ENCODE peak calls at places on chromosomes 16 and 17, in six cellular contexts. One of them, this sample, is unnamed.

GRCh38 chr17:70313450-70313849 is 144.1 kb downstream of the KCNJ2 start:
- DNase-seq in kidney epithelial cell: no peak
- DNase-seq in cardiac muscle cell: peak
- DNase-seq in activated effector memory CD4-positive, alpha-beta T cell treated with Interleukin-2 at 50 U/mL for 16 hours: no peak
- DNase-seq in RPMI7951: peak
- DNase-seq in nephron progenitor cell: no peak
- DNase-seq in this sample: peak

GRCh38 chr17:64459284-64459747 is 10.4 kb downstream of the MILR1 start:
- DNase-seq in kidney epithelial cell: peak
- DNase-seq in cardiac muscle cell: peak
- DNase-seq in activated effector memory CD4-positive, alpha-beta T cell treated with Interleukin-2 at 50 U/mL for 16 hours: no peak
- DNase-seq in RPMI7951: peak
- DNase-seq in nephron progenitor cell: no peak
- DNase-seq in this sample: peak

GRCh38 chr17:73564856-73565255 is 79.4 kb downstream of the SDK2 start:
- DNase-seq in kidney epithelial cell: no peak
- DNase-seq in cardiac muscle cell: no peak
- DNase-seq in activated effector memory CD4-positive, alpha-beta T cell treated with Interleukin-2 at 50 U/mL for 16 hours: no peak
- DNase-seq in RPMI7951: peak
- DNase-seq in nephron progenitor cell: no peak
- DNase-seq in this sample: no peak

GRCh38 chr16:68081796-68082567 is 3.2 kb upstream of the NFATC3 start:
- DNase-seq in kidney epithelial cell: no peak
- DNase-seq in cardiac muscle cell: no peak
- DNase-seq in activated effector memory CD4-positive, alpha-beta T cell treated with Interleukin-2 at 50 U/mL for 16 hours: no peak
- DNase-seq in RPMI7951: no peak
- DNase-seq in nephron progenitor cell: no peak
- DNase-seq in this sample: no peak

GRCh38 chr16:76387994-76388393 is 110.8 kb downstream of the CNTNAP4 start:
- DNase-seq in kidney epithelial cell: no peak
- DNase-seq in cardiac muscle cell: no peak
- DNase-seq in activated effector memory CD4-positive, alpha-beta T cell treated with Interleukin-2 at 50 U/mL for 16 hours: no peak
- DNase-seq in RPMI7951: no peak
- DNase-seq in nephron progenitor cell: no peak
- DNase-seq in this sample: no peak

GRCh38 chr17:39963826-39964225 is 1.0 kb downstream of the GSDMA start:
- DNase-seq in kidney epithelial cell: no peak
- DNase-seq in cardiac muscle cell: no peak
- DNase-seq in activated effector memory CD4-positive, alpha-beta T cell treated with Interleukin-2 at 50 U/mL for 16 hours: peak
- DNase-seq in RPMI7951: no peak
- DNase-seq in nephron progenitor cell: no peak
- DNase-seq in this sample: no peak

GRCh38 chr17:75693500-75694481 is 26.7 kb downstream of the SAP30BP start:
- DNase-seq in kidney epithelial cell: no peak
- DNase-seq in cardiac muscle cell: peak
- DNase-seq in activated effector memory CD4-positive, alpha-beta T cell treated with Interleukin-2 at 50 U/mL for 16 hours: no peak
- DNase-seq in RPMI7951: peak
- DNase-seq in nephron progenitor cell: no peak
- DNase-seq in this sample: peak

GRCh38 chr17:3659541-3660111 is 8.8 kb downstream of the TAX1BP3 start:
- DNase-seq in kidney epithelial cell: no peak
- DNase-seq in cardiac muscle cell: peak
- DNase-seq in activated effector memory CD4-positive, alpha-beta T cell treated with Interleukin-2 at 50 U/mL for 16 hours: no peak
- DNase-seq in RPMI7951: peak
- DNase-seq in nephron progenitor cell: no peak
- DNase-seq in this sample: peak

GRCh38 chr17:78572277-78573205 is 4.7 kb downstream of the DNAH17 start:
- DNase-seq in kidney epithelial cell: no peak
- DNase-seq in cardiac muscle cell: no peak
- DNase-seq in activated effector memory CD4-positive, alpha-beta T cell treated with Interleukin-2 at 50 U/mL for 16 hours: no peak
- DNase-seq in RPMI7951: no peak
- DNase-seq in nephron progenitor cell: peak
- DNase-seq in this sample: no peak

GRCh38 chr16:2835638-2836493 is 5.8 kb downstream of the ZG16B start:
- DNase-seq in kidney epithelial cell: peak
- DNase-seq in cardiac muscle cell: peak
- DNase-seq in activated effector memory CD4-positive, alpha-beta T cell treated with Interleukin-2 at 50 U/mL for 16 hours: no peak
- DNase-seq in RPMI7951: peak
- DNase-seq in nephron progenitor cell: no peak
- DNase-seq in this sample: peak

GRCh38 chr17:7393613-7394451 is 493 bp downstream of the PLSCR3 start:
- DNase-seq in kidney epithelial cell: no peak
- DNase-seq in cardiac muscle cell: peak
- DNase-seq in activated effector memory CD4-positive, alpha-beta T cell treated with Interleukin-2 at 50 U/mL for 16 hours: peak
- DNase-seq in RPMI7951: peak
- DNase-seq in nephron progenitor cell: peak
- DNase-seq in this sample: peak

GRCh38 chr16:85136705-85137322 is 24.5 kb upstream of the CIBAR2 start:
- DNase-seq in kidney epithelial cell: no peak
- DNase-seq in cardiac muscle cell: peak
- DNase-seq in activated effector memory CD4-positive, alpha-beta T cell treated with Interleukin-2 at 50 U/mL for 16 hours: no peak
- DNase-seq in RPMI7951: peak
- DNase-seq in nephron progenitor cell: no peak
- DNase-seq in this sample: no peak

GRCh38 chr16:27698746-27699145 is 148.8 kb downstream of the KATNIP start:
- DNase-seq in kidney epithelial cell: no peak
- DNase-seq in cardiac muscle cell: no peak
- DNase-seq in activated effector memory CD4-positive, alpha-beta T cell treated with Interleukin-2 at 50 U/mL for 16 hours: no peak
- DNase-seq in RPMI7951: no peak
- DNase-seq in nephron progenitor cell: no peak
- DNase-seq in this sample: no peak

GRCh38 chr17:77681820-77682219 is 276.7 kb upstream of the TNRC6C start:
- DNase-seq in kidney epithelial cell: no peak
- DNase-seq in cardiac muscle cell: peak
- DNase-seq in activated effector memory CD4-positive, alpha-beta T cell treated with Interleukin-2 at 50 U/mL for 16 hours: no peak
- DNase-seq in RPMI7951: peak
- DNase-seq in nephron progenitor cell: no peak
- DNase-seq in this sample: no peak

GRCh38 chr16:10878644-10879498 is 1.9 kb downstream of the CIITA start:
- DNase-seq in kidney epithelial cell: no peak
- DNase-seq in cardiac muscle cell: peak
- DNase-seq in activated effector memory CD4-positive, alpha-beta T cell treated with Interleukin-2 at 50 U/mL for 16 hours: no peak
- DNase-seq in RPMI7951: peak
- DNase-seq in nephron progenitor cell: no peak
- DNase-seq in this sample: no peak

GRCh38 chr16:13391337-13391736 is 489.9 kb downstream of the SHISA9 start:
- DNase-seq in kidney epithelial cell: no peak
- DNase-seq in cardiac muscle cell: no peak
- DNase-seq in activated effector memory CD4-positive, alpha-beta T cell treated with Interleukin-2 at 50 U/mL for 16 hours: no peak
- DNase-seq in RPMI7951: no peak
- DNase-seq in nephron progenitor cell: no peak
- DNase-seq in this sample: no peak

GRCh38 chr17:14732211-14732610 is 431.3 kb downstream of the HS3ST3B1 start:
- DNase-seq in kidney epithelial cell: no peak
- DNase-seq in cardiac muscle cell: no peak
- DNase-seq in activated effector memory CD4-positive, alpha-beta T cell treated with Interleukin-2 at 50 U/mL for 16 hours: no peak
- DNase-seq in RPMI7951: no peak
- DNase-seq in nephron progenitor cell: no peak
- DNase-seq in this sample: no peak

GRCh38 chr16:65958096-65958495 is 408.4 kb upstream of the CDH5 start:
- DNase-seq in kidney epithelial cell: no peak
- DNase-seq in cardiac muscle cell: no peak
- DNase-seq in activated effector memory CD4-positive, alpha-beta T cell treated with Interleukin-2 at 50 U/mL for 16 hours: no peak
- DNase-seq in RPMI7951: no peak
- DNase-seq in nephron progenitor cell: no peak
- DNase-seq in this sample: no peak

GRCh38 chr16:57318240-57318970 is 33.9 kb upstream of the PLLP start:
- DNase-seq in kidney epithelial cell: no peak
- DNase-seq in cardiac muscle cell: no peak
- DNase-seq in activated effector memory CD4-positive, alpha-beta T cell treated with Interleukin-2 at 50 U/mL for 16 hours: no peak
- DNase-seq in RPMI7951: no peak
- DNase-seq in nephron progenitor cell: peak
- DNase-seq in this sample: no peak

GRCh38 chr17:50642722-50643656 is 8.3 kb downstream of the ABCC3 start:
- DNase-seq in kidney epithelial cell: peak
- DNase-seq in cardiac muscle cell: no peak
- DNase-seq in activated effector memory CD4-positive, alpha-beta T cell treated with Interleukin-2 at 50 U/mL for 16 hours: no peak
- DNase-seq in RPMI7951: peak
- DNase-seq in nephron progenitor cell: no peak
- DNase-seq in this sample: no peak

GRCh38 chr17:77076046-77076882 is 64.5 kb upstream of the SEC14L1 start:
- DNase-seq in kidney epithelial cell: no peak
- DNase-seq in cardiac muscle cell: no peak
- DNase-seq in activated effector memory CD4-positive, alpha-beta T cell treated with Interleukin-2 at 50 U/mL for 16 hours: no peak
- DNase-seq in RPMI7951: peak
- DNase-seq in nephron progenitor cell: peak
- DNase-seq in this sample: no peak

GRCh38 chr17:75630071-75630917 is 2.9 kb upstream of the SMIM5 start:
- DNase-seq in kidney epithelial cell: no peak
- DNase-seq in cardiac muscle cell: no peak
- DNase-seq in activated effector memory CD4-positive, alpha-beta T cell treated with Interleukin-2 at 50 U/mL for 16 hours: no peak
- DNase-seq in RPMI7951: no peak
- DNase-seq in nephron progenitor cell: no peak
- DNase-seq in this sample: no peak

GRCh38 chr17:12727076-12727750 is 61.5 kb downstream of the MYOCD start:
- DNase-seq in kidney epithelial cell: no peak
- DNase-seq in cardiac muscle cell: peak
- DNase-seq in activated effector memory CD4-positive, alpha-beta T cell treated with Interleukin-2 at 50 U/mL for 16 hours: no peak
- DNase-seq in RPMI7951: peak
- DNase-seq in nephron progenitor cell: no peak
- DNase-seq in this sample: no peak

GRCh38 chr17:79407385-79407784 is 203.5 kb downstream of the RBFOX3 start:
- DNase-seq in kidney epithelial cell: no peak
- DNase-seq in cardiac muscle cell: no peak
- DNase-seq in activated effector memory CD4-positive, alpha-beta T cell treated with Interleukin-2 at 50 U/mL for 16 hours: no peak
- DNase-seq in RPMI7951: no peak
- DNase-seq in nephron progenitor cell: no peak
- DNase-seq in this sample: no peak

GRCh38 chr17:49489348-49489747 is 5.7 kb upstream of the NGFR start:
- DNase-seq in kidney epithelial cell: no peak
- DNase-seq in cardiac muscle cell: no peak
- DNase-seq in activated effector memory CD4-positive, alpha-beta T cell treated with Interleukin-2 at 50 U/mL for 16 hours: no peak
- DNase-seq in RPMI7951: no peak
- DNase-seq in nephron progenitor cell: no peak
- DNase-seq in this sample: no peak

GRCh38 chr16:61937646-61938045 is 98.6 kb downstream of the CDH8 start:
- DNase-seq in kidney epithelial cell: no peak
- DNase-seq in cardiac muscle cell: no peak
- DNase-seq in activated effector memory CD4-positive, alpha-beta T cell treated with Interleukin-2 at 50 U/mL for 16 hours: no peak
- DNase-seq in RPMI7951: no peak
- DNase-seq in nephron progenitor cell: no peak
- DNase-seq in this sample: no peak

GRCh38 chr17:64277831-64278562 is 14.9 kb upstream of the TEX2 start:
- DNase-seq in kidney epithelial cell: no peak
- DNase-seq in cardiac muscle cell: peak
- DNase-seq in activated effector memory CD4-positive, alpha-beta T cell treated with Interleukin-2 at 50 U/mL for 16 hours: no peak
- DNase-seq in RPMI7951: peak
- DNase-seq in nephron progenitor cell: no peak
- DNase-seq in this sample: no peak